ENCODE peak calls at places on chromosomes 7 and 10, in five cellular contexts. I is NCI-H1105 treated with DMSO at 0.1 percent for 48 hours; O is NCI-H1092; F is posterior vena cava; Z is stimulated activated CD8-positive, alpha-beta memory T cell treated with anti-CD3 and anti-CD28 coated beads, Interleukin-4, amount 100 ng/mL, for 48 hours. D is an unnamed sample.

GRCh38 chr10:73868655-73869195 is 5.6 kb downstream of the CAMK2G start:
- DNase-seq in Z (no peak), O (no peak), F (no peak), I (no peak), D (no peak)

GRCh38 chr10:26981232-26981631 is 119.1 kb downstream of the ANKRD26 start:
- DNase-seq in Z (no peak), O (no peak), I (no peak), F (no peak), D (no peak)

GRCh38 chr7:40455485-40455884 is 320.7 kb downstream of the SUGCT start:
- DNase-seq in F (no peak), Z (no peak), I (no peak), O (no peak), D (no peak)

GRCh38 chr7:115116773-115117715 is 195.2 kb downstream of the MDFIC start:
- DNase-seq in Z (no peak), O (no peak), F (no peak), I (no peak), D (no peak)

GRCh38 chr7:50119815-50120637 is 27.0 kb upstream of the ZPBP start:
- DNase-seq in F (no peak), I (no peak), O (peak), Z (peak), D (no peak)

GRCh38 chr10:104117839-104118323 is 4.1 kb upstream of the SFR1 start:
- DNase-seq in O (no peak), I (peak), F (no peak), Z (no peak), D (no peak)

GRCh38 chr10:18205098-18205834 is 65.0 kb downstream of the CACNB2 start:
- DNase-seq in F (no peak), I (no peak), O (no peak), Z (no peak), D (no peak)

GRCh38 chr7:129913428-129913827 is 39.3 kb downstream of the UBE2H start:
- DNase-seq in Z (no peak), O (no peak), F (no peak), I (no peak), D (no peak)

GRCh38 chr7:142611566-142612250 is 137.6 kb upstream of the PRSS1 start:
- DNase-seq in I (no peak), Z (no peak), O (no peak), F (no peak), D (no peak)

GRCh38 chr7:3264693-3265339 is 36.2 kb upstream of the SDK1 start:
- DNase-seq in I (no peak), F (no peak), O (no peak), Z (no peak), D (no peak)

GRCh38 chr7:57388761-57389160 is 61.2 kb upstream of the ZNF716 start:
- DNase-seq in I (no peak), Z (no peak), F (no peak), O (no peak), D (no peak)

GRCh38 chr10:33459597-33459996 is 125.1 kb upstream of the NRP1 start:
- DNase-seq in O (no peak), F (no peak), I (no peak), Z (no peak), D (no peak)

GRCh38 chr7:94630855-94631254 is 25.1 kb downstream of the SGCE start:
- DNase-seq in O (no peak), Z (no peak), I (no peak), F (no peak), D (no peak)

GRCh38 chr10:130709415-130709814 is 573.2 kb downstream of the GLRX3 start:
- DNase-seq in Z (no peak), F (peak), I (no peak), O (no peak), D (no peak)

GRCh38 chr7:158228986-158229385 is 358.6 kb downstream of the PTPRN2 start:
- DNase-seq in I (peak), O (no peak), Z (no peak), F (no peak), D (no peak)

GRCh38 chr7:106944035-106944665 is 79.1 kb downstream of the PIK3CG start:
- DNase-seq in I (no peak), F (no peak), Z (no peak), O (no peak), D (peak)

GRCh38 chr7:128381161-128381821 is 19.8 kb upstream of the PRRT4 start:
- DNase-seq in I (no peak), F (peak), Z (peak), O (no peak), D (no peak)

GRCh38 chr7:90597879-90598278 is 1.8 kb downstream of the CDK14 start:
- DNase-seq in F (no peak), O (no peak), Z (no peak), I (no peak), D (no peak)

GRCh38 chr7:92723978-92724377 is 112.4 kb downstream of the CDK6 start:
- DNase-seq in I (no peak), O (no peak), F (no peak), Z (no peak), D (no peak)

GRCh38 chr7:40232242-40232929 is 97.6 kb downstream of the SUGCT start:
- DNase-seq in I (peak), Z (no peak), F (no peak), O (peak), D (peak)

GRCh38 chr7:132771301-132771730 is 195.0 kb upstream of the PLXNA4 start:
- DNase-seq in Z (peak), F (no peak), O (no peak), I (no peak), D (no peak)

GRCh38 chr7:1531263-1531978 is 919 bp downstream of the MAFK start:
- DNase-seq in F (no peak), Z (peak), O (no peak), I (peak), D (no peak)

GRCh38 chr7:47271749-47272148 is 310.2 kb downstream of the TNS3 start:
- DNase-seq in O (no peak), I (no peak), Z (no peak), F (no peak), D (no peak)

GRCh38 chr10:132484922-132485321 is 52.7 kb upstream of the INPP5A start:
- DNase-seq in Z (no peak), O (no peak), F (no peak), I (no peak), D (no peak)

GRCh38 chr10:75957721-75958120 is 526.3 kb downstream of the LRMDA start:
- DNase-seq in Z (no peak), F (no peak), O (no peak), I (no peak), D (no peak)

GRCh38 chr7:143367972-143368371 is 5.5 kb upstream of the FAM131B start:
- DNase-seq in Z (no peak), F (no peak), I (no peak), O (no peak), D (no peak)

D was measured in NCI-H2227 treated with DMSO at 0.1 percent for 48 hours.